ENCODE peak calls at places on chromosomes 2 and 18, in four cellular contexts. U is psoas muscle, O is brain microvascular endothelial cell, I is lung. F is an unnamed sample.

GRCh38 chr2:208031608-208032019 is 6.3 kb upstream of the PLEKHM3 start:
- DNase-seq in U (no peak), O (no peak), I (peak), F (no peak)

GRCh38 chr18:51417643-51418483 is 220.4 kb upstream of the MEX3C start:
- DNase-seq in U (no peak), O (no peak), I (no peak), F (no peak)

GRCh38 chr18:59835656-59836379 is 64.0 kb upstream of the PMAIP1 start:
- DNase-seq in U (no peak), O (peak), I (no peak), F (peak)

GRCh38 chr2:75594599-75594998 is 33.9 kb upstream of the EVA1A start:
- DNase-seq in U (no peak), O (no peak), I (no peak), F (no peak)

GRCh38 chr2:128489580-128490273 is 171.1 kb upstream of the HS6ST1 start:
- DNase-seq in U (no peak), O (no peak), I (no peak), F (peak)

GRCh38 chr2:189534854-189535253 is 45.7 kb downstream of the SLC40A1 start:
- DNase-seq in U (no peak), O (peak), I (no peak), F (peak)

GRCh38 chr2:190481339-190481738 is 53.2 kb downstream of the NEMP2 start:
- DNase-seq in U (no peak), O (no peak), I (no peak), F (no peak)

GRCh38 chr2:197144183-197144582 is 166.4 kb downstream of the ANKRD44 start:
- DNase-seq in U (no peak), O (no peak), I (no peak), F (no peak)

GRCh38 chr18:78924301-78925192 is 55.1 kb upstream of the SALL3 start:
- DNase-seq in U (no peak), O (no peak), I (no peak), F (no peak)

GRCh38 chr18:79524181-79525078 is 128.7 kb downstream of the NFATC1 start:
- DNase-seq in U (no peak), O (no peak), I (no peak), F (no peak)

GRCh38 chr2:196566969-196567666 is 72.4 kb upstream of the CCDC150 start:
- DNase-seq in U (no peak), O (no peak), I (no peak), F (no peak)

GRCh38 chr2:190110131-190110530 is 47.6 kb upstream of the MSTN start:
- DNase-seq in U (no peak), O (peak), I (no peak), F (peak)

GRCh38 chr2:236939271-236939670 is 146.4 kb upstream of the COPS8 start:
- DNase-seq in U (no peak), O (no peak), I (peak), F (no peak)

GRCh38 chr2:26175191-26175715 is 2.4 kb downstream of the GAREM2 start:
- DNase-seq in U (no peak), O (no peak), I (no peak), F (no peak)

GRCh38 chr2:190804182-190804795 is 76.3 kb upstream of the GLS start:
- DNase-seq in U (no peak), O (peak), I (no peak), F (no peak)

GRCh38 chr2:20593072-20594034 is 57.5 kb downstream of the HS1BP3 start:
- DNase-seq in U (peak), O (peak), I (peak), F (peak)

GRCh38 chr2:47631840-47632398 is 151.0 kb upstream of the MSH6 start:
- DNase-seq in U (no peak), O (peak), I (peak), F (peak)

GRCh38 chr2:169933124-169933711 is 106.0 kb downstream of the UBR3 start:
- DNase-seq in U (no peak), O (peak), I (no peak), F (no peak)

GRCh38 chr2:219230201-219230540 is 565 bp downstream of the ANKZF1 start:
- DNase-seq in U (peak), O (peak), I (peak), F (peak)

GRCh38 chr2:148244593-148245292 is 223.9 kb downstream of the MBD5 start:
- DNase-seq in U (no peak), O (peak), I (no peak), F (peak)

GRCh38 chr18:72869786-72870185 is 2.0 kb upstream of the NETO1 start:
- DNase-seq in U (no peak), O (no peak), I (no peak), F (no peak)

GRCh38 chr2:164717000-164717597 is 95.8 kb upstream of the GRB14 start:
- DNase-seq in U (no peak), O (no peak), I (no peak), F (no peak)

GRCh38 chr2:57947398-57947797 is 99.2 kb upstream of the VRK2 start:
- DNase-seq in U (no peak), O (no peak), I (no peak), F (no peak)

GRCh38 chr2:171530378-171530777 is 8.1 kb downstream of the CYBRD1 start:
- DNase-seq in U (no peak), O (no peak), I (no peak), F (no peak)

GRCh38 chr2:171531291-171531690 is 9.0 kb downstream of the CYBRD1 start:
- DNase-seq in U (peak), O (peak), I (no peak), F (peak)

GRCh38 chr2:171523969-171524401 is 1.7 kb downstream of the CYBRD1 start:
- DNase-seq in U (no peak), O (no peak), I (peak), F (peak)

GRCh38 chr2:171531836-171532450 is 9.7 kb downstream of the CYBRD1 start:
- DNase-seq in U (no peak), O (no peak), I (no peak), F (no peak)

DNA sequence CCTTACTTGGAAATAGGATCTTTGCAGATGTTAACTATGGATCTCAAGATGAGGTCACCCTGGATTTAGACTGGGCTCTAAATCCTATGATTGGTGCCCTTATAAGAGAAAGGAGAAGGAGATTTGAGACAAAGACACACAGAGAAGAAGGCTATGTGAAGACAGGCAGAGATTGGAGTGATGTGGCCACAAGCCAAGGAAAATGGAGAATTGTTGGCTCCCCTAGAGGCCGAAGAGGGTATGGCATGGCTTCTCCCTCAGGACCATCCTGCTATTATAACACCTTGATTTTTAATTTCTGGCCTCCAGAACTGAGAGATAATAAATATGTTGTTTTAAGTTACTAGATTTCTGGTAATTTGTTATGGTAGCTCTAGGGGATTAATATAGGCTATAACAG is 7.6 kb downstream of the CYBRD1 start:
- DNase-seq in U (no peak), O (no peak), I (no peak), F (no peak)
- TF ChIP-seq CTCF in U (peak), O (peak), I (no peak), F (peak)

GRCh38 chr2:218130373-218130772 is 4.5 kb downstream of the CXCR2 start:
- DNase-seq in U (no peak), O (no peak), I (no peak), F (no peak)
- TF ChIP-seq CTCF in U (no peak), O (no peak), I (no peak), F (no peak)

GRCh38 chr18:70456376-70456775 is 167.5 kb downstream of the SOCS6 start:
- DNase-seq in U (no peak), O (no peak), I (no peak), F (no peak)

GRCh38 chr18:70452501-70452900 is 163.7 kb downstream of the SOCS6 start:
- DNase-seq in U (no peak), O (no peak), I (no peak), F (no peak)

GRCh38 chr18:70450658-70451253 is 161.9 kb downstream of the SOCS6 start:
- DNase-seq in U (no peak), O (no peak), I (no peak), F (no peak)

GRCh38 chr18:70454705-70455322 is 166.0 kb downstream of the SOCS6 start:
- DNase-seq in U (no peak), O (peak), I (no peak), F (peak)

GRCh38 chr18:70453058-70453775 is 164.4 kb downstream of the SOCS6 start:
- DNase-seq in U (no peak), O (no peak), I (no peak), F (no peak)
- TF ChIP-seq CTCF in U (no peak), O (no peak), I (no peak), F (no peak)

DNA sequence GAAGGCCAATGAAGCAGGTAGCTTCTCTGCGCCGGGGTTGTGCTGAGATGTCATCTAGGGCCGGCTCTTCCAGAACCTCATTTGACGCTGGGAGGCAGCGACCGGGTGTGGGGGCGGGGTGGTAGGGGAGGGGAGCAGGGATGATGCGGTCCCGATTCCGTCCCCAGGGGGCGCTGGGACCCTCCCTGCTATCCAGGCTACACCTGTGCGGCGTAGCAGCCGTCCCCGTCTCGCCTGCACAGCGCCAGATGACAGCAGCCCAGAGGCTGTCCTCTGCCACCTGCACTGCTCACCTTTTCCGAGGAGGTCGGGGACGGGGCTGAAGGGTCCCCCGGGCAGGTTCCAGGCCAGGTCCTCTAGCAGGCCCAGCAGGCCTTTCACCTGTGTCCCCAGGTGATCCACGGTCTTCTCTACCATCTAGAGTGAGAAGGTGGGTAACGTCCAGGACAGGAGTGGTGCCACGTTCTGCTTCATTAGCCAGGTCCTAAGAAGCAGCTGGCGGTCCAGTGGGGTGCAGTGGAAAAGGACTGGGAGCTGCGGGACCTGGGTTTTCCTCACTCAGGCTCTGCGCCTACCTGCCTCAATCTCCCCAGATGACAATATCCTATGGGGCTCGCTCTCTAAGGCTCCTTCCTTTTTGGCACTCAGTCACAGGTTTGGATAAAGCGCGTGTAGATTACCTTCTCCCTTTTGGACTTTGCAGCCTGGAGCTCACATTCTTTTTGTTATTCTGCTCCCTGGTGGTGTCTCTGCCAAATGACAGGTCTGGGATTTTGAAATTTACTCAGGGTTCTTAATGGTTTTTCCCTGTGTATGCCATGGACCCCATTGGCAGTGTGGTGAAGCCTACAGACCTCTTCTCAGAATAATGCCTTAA is 56.0 kb upstream of the RAB6C start:
- DNase-seq in U (no peak), O (peak), I (no peak), F (peak)
- TF ChIP-seq CTCF in U (peak), O (peak), I (peak), F (peak)

GRCh38 chr2:177059313-177059712 is 153.3 kb upstream of the HNRNPA3 start:
- DNase-seq in U (no peak), O (no peak), I (no peak), F (no peak)

GRCh38 chr2:177058747-177059146 is 153.8 kb upstream of the HNRNPA3 start:
- DNase-seq in U (no peak), O (no peak), I (no peak), F (no peak)

GRCh38 chr2:177051278-177051677 is 161.3 kb upstream of the HNRNPA3 start:
- DNase-seq in U (no peak), O (no peak), I (no peak), F (no peak)

DNA sequence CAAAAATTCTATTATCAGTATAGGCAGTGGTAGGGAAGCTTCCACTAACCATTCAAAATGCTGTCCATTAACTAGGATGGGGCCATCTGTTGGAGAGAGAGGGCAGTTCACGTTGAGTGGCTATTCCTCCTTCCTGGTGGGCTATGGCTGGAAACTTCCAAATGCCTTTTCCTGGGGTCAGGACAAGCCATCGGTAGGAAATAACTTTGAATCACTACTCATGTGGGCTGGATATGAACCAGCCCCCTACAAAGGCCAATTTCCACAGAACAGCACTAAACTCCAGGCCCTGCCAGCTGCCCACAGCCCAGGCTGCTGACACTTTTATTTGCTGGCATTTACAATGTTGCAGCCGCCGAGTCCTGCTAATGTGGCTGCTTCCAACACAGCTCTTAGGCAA is 156.1 kb upstream of the HNRNPA3 start:
- DNase-seq in U (no peak), O (no peak), I (no peak), F (no peak)
- TF ChIP-seq CTCF in U (no peak), O (peak), I (no peak), F (no peak)

DNA sequence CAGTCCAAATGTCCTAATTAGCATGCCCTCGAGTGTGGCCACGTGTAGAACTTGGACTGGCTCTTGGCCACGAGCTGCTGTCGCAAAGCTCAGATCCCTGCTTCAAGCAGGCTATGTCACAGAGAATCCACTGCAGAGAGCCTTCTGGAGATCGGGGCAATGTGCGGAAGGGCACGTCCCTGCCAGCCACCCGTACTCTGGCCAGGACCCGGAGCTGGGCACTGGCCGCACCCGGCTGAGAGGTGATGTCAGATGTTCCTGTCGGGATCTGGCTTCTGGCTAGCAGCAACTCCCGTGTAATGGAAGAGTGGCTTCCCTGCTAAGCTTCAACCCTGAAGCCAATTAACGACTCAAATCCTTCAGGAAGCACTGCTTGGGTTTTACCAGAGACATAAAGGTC is 432.7 kb upstream of the ID2 start:
- DNase-seq in U (no peak), O (no peak), I (no peak), F (no peak)
- TF ChIP-seq CTCF in U (no peak), O (no peak), I (no peak), F (no peak)

F was measured in astrocyte.